ENCODE peak calls at places on chromosomes 2 and 18, in eight cellular contexts. J, H, P, F, D, C, G and Y are unnamed samples.

GRCh38 chr2:160474891-160475795 is 18.5 kb downstream of the RBMS1 start:
- DNase-seq in J (no peak), H (no peak), P (no peak), F (no peak), D (no peak), C (no peak), G (no peak), Y (no peak)

GRCh38 chr2:96967964-96968363 is 18.4 kb downstream of the FAM178B start:
- DNase-seq in J (no peak), H (no peak), P (no peak), F (no peak), D (no peak), C (no peak), G (no peak), Y (no peak)

GRCh38 chr2:39059366-39059952 is 61.4 kb downstream of the SOS1 start:
- DNase-seq in J (no peak), H (no peak), P (peak), F (no peak), D (peak), C (no peak), G (peak), Y (peak)

GRCh38 chr2:96203130-96204028 is 5.2 kb downstream of the STARD7 start:
- DNase-seq in J (no peak), H (no peak), P (peak), F (no peak), D (no peak), C (no peak), G (no peak), Y (peak)

GRCh38 chr2:159807183-159808037 is 9.4 kb upstream of the CD302 start:
- DNase-seq in J (no peak), H (no peak), P (no peak), F (peak), D (peak), C (no peak), G (no peak), Y (peak)

GRCh38 chr2:46175409-46175808 is 121.8 kb upstream of the EPAS1 start:
- DNase-seq in J (no peak), H (no peak), P (no peak), F (peak), D (no peak), C (no peak), G (no peak), Y (no peak)

GRCh38 chr2:176129013-176129796 is at the start of gene HOXD8:
- DNase-seq in J (no peak), H (no peak), P (no peak), F (no peak), D (peak), C (no peak), G (no peak), Y (peak)

GRCh38 chr18:54878057-54878661 is 49.9 kb downstream of the RAB27B start:
- DNase-seq in J (no peak), H (no peak), P (no peak), F (peak), D (no peak), C (no peak), G (no peak), Y (no peak)

GRCh38 chr18:48330016-48330991 is 78.9 kb downstream of the ZBTB7C start:
- DNase-seq in J (no peak), H (no peak), P (no peak), F (peak), D (no peak), C (no peak), G (no peak), Y (no peak)

GRCh38 chr2:80889009-80889408 is 584.5 kb upstream of the LRRTM1 start:
- DNase-seq in J (no peak), H (no peak), P (no peak), F (no peak), D (no peak), C (no peak), G (no peak), Y (no peak)

GRCh38 chr18:62264984-62265383 is 60.1 kb upstream of the TNFRSF11A start:
- DNase-seq in J (no peak), H (no peak), P (no peak), F (no peak), D (no peak), C (no peak), G (no peak), Y (no peak)

GRCh38 chr2:118835739-118836410 is 11.6 kb downstream of the EN1 start:
- DNase-seq in J (no peak), H (no peak), P (no peak), F (no peak), D (no peak), C (no peak), G (no peak), Y (no peak)